ENCODE peak calls at places on chromosomes 16 and 17, in four cellular contexts. J, U, O and G are unnamed samples. For H3K36me3, the result is how much of the 10 kb centered on the place peaks cover.

GRCh38 chr16:24993722-24994686 is 21.2 kb downstream of the ARHGAP17 start:
- DNase-seq in J (peak), U (peak), O (no peak), G (no peak)

GRCh38 chr16:84988328-84989080 is 22.8 kb downstream of the ZDHHC7 start:
- DNase-seq in J (no peak), U (no peak), O (no peak), G (no peak)

GRCh38 chr17:50172130-50172529 is 6.3 kb downstream of the SGCA start:
- DNase-seq in J (no peak), U (no peak), O (no peak), G (no peak)

GRCh38 chr16:71746442-71747046 is 22.0 kb upstream of the PHLPP2 start:
- DNase-seq in J (no peak), U (peak), O (no peak), G (no peak)

GRCh38 chr17:8162997-8163977 is 539 bp upstream of the VAMP2 start:
- DNase-seq in J (peak), U (no peak), O (peak), G (peak)

GRCh38 chr17:62179525-62180161 is 114.6 kb upstream of the MED13 start:
- DNase-seq in J (peak), U (peak), O (no peak), G (no peak)

GRCh38 chr17:29640413-29640812 is 17.7 kb upstream of the CORO6 start:
- DNase-seq in J (no peak), U (peak), O (no peak), G (no peak)

GRCh38 chr17:32931686-32932085 is 3.7 kb downstream of the TMEM98 start:
- DNase-seq in J (no peak), U (no peak), O (no peak), G (no peak)

GRCh38 chr17:48025040-48025903 is 12.3 kb downstream of the COPZ2 start:
- DNase-seq in J (peak), U (peak), O (peak), G (peak)

GRCh38 chr17:2982854-2983636 is 80.4 kb downstream of the OR1D5 start:
- DNase-seq in J (peak), U (peak), O (no peak), G (peak)
- H3K36me3 ChIP-seq in J (under half), U (under half), O (under half), G (under half)

DNA sequence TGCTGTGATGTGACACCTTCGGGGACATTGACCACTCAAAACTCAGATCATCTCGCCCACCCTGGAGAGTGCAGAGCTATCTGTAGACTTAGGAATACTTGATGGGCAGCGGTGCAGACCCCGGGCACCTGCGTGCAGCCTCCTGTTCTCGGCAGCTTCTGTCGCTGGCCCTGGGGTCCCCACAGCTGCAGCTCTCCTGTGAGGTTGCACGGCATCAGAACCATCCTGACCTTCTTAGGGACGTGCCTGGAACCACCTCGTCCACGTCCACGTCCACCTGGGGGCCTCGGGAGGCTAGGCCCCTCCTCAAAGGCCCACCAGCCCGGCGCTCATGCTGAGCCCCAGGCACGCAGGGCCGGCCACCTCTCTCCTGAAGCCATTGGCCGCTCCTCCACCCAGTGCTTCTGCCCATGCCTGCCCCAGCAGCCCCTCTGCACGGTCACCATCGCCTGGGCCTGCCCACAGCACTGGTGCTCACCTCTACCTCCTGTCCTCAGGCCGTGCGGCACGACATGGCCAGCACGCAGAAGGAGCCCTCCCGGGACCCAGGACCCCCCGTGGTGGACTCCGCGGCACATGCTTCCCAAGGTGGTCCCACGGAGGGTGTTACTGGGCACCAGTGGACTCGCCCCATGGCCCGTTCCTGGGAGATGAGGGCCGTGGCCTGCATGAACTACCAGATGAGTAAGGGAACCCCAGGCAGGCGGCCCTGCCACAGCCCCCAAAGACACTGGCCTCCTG is 2.3 kb upstream of the WFIKKN1 start:
- DNase-seq in J (no peak), U (no peak), O (no peak), G (peak)
- H3K27ac ChIP-seq in J (no peak), U (peak), O (no peak), G (peak)

GRCh38 chr16:56824335-56824734 is 40.7 kb upstream of the SLC12A3 start:
- DNase-seq in J (peak), U (no peak), O (no peak), G (no peak)
- TF ChIP-seq CTCF in J (peak), U (peak), O (peak), G (no peak)

GRCh38 chr17:76474894-76475293 is 7.5 kb downstream of the AANAT start:
- DNase-seq in J (no peak), U (no peak), O (no peak), G (no peak)
- H3K36me3 ChIP-seq in J (under half), U (under half), O (under half), G (half or more)

GRCh38 chr16:57303910-57304168 is 19.4 kb upstream of the PLLP start:
- DNase-seq in J (no peak), U (no peak), O (no peak), G (no peak)
- H3K27ac ChIP-seq in J (peak), U (no peak), O (no peak), G (no peak)

DNA sequence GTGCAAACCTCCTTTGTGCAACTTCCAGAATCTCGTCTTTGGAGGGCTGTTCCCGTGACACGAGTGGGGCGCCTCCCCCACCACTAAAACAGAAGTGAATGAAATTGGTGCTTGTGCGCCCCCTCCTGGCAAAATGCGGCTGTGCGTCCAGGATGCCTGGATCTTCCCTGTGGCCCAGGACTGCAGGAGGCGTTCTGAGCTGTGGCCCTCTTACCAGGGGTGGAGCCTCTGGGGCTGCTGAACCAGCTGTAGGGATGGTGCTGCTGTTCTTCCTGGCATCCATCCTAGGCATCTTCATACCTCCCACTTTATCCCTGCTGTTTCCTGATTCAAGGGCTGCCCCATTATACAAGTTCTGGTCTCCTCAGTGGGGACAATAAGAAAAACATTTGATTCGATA is 18.5 kb upstream of the NAGLU start:
- DNase-seq in J (peak), U (peak), O (peak), G (peak)
- TF ChIP-seq CTCF in J (peak), U (peak), O (peak), G (peak)

GRCh38 chr17:79552824-79553223 is 58.0 kb downstream of the RBFOX3 start:
- DNase-seq in J (no peak), U (no peak), O (no peak), G (no peak)
- H3K36me3 ChIP-seq in J (under half), U (under half), O (under half), G (under half)

GRCh38 chr17:628507-628941 is 86.1 kb downstream of the VPS53 start:
- DNase-seq in J (no peak), U (peak), O (no peak), G (no peak)
- H3K27ac ChIP-seq in J (no peak), U (no peak), O (no peak), G (no peak)

GRCh38 chr16:67935402-67936123 is 1.1 kb downstream of the PSMB10 start:
- DNase-seq in J (peak), U (peak), O (peak), G (peak)
- TF ChIP-seq CTCF in J (no peak), U (no peak), O (no peak), G (peak)

DNA sequence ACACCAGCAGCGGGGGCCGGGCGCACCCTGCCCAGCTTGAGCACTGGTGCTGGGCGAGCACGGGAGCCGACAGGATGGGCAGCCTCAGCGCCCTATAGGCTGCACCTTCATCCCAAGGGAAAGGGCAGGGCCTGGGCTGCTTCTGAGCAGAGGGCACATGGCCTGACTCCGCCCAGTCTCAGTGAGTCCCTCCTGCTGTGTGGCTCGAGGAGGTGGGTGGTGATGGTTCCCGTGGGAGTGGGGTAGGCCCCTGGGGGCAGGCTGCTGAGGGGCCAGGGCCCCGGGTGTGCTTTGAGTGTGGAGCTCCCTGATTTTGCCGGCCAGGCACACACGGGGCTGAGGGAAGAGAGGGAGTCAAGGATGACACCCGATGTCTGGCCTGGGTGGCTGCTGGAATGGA is 37.9 kb downstream of the TSC2 start:
- DNase-seq in J (no peak), U (no peak), O (no peak), G (no peak)
- H3K36me3 ChIP-seq in J (under half), U (under half), O (under half), G (half or more)